ENCODE peak calls at places on chromosomes 4 and X, in four cellular contexts. B is kidney, R is tibial artery, A is BJ. M is an unnamed sample.

GRCh38 chr4:25112349-25113008 is 47.8 kb downstream of the SEPSECS start:
- DNase-seq in R (no peak), A (no peak), B (no peak), M (no peak)

GRCh38 chr4:141140271-141141205 is 7.3 kb upstream of the RNF150 start:
- DNase-seq in R (no peak), A (peak; percentile 19), B (no peak), M (no peak)

GRCh38 chr4:172547724-172548123 is 620.9 kb upstream of the GALNT7 start:
- DNase-seq in B (no peak), A (no peak), R (no peak), M (no peak)

GRCh38 chr4:84920591-84920990 is 45.9 kb downstream of the WDFY3 start:
- DNase-seq in R (peak; percentile 28), B (no peak), A (peak; percentile 33), M (no peak)

GRCh38 chrX:9434151-9434550 is 30.7 kb upstream of the TBL1X start:
- DNase-seq in R (no peak), A (no peak), B (no peak), M (peak; percentile 14)

GRCh38 chrX:6729581-6729980 is 194.7 kb upstream of the VCX3A start:
- DNase-seq in A (no peak), R (no peak), B (no peak), M (no peak)

GRCh38 chr4:23423540-23423939 is 466.3 kb downstream of the PPARGC1A start:
- DNase-seq in A (no peak), B (no peak), R (no peak), M (no peak)

GRCh38 chr4:142817442-142817841 is 28.7 kb downstream of the INPP4B start:
- DNase-seq in A (peak; percentile 83), R (peak; percentile 48), B (no peak), M (peak; percentile 43)

GRCh38 chrX:103730746-103731508 is 20.2 kb downstream of the TMEM31 start:
- DNase-seq in B (no peak), R (no peak), A (no peak), M (no peak)

GRCh38 chrX:7828594-7828993 is 14.4 kb upstream of the VCX start:
- DNase-seq in B (no peak), R (no peak), A (no peak), M (no peak)

GRCh38 chr4:10589808-10590207 is 94.8 kb downstream of the CLNK start:
- DNase-seq in R (no peak), A (no peak), B (no peak), M (peak; percentile 42)

GRCh38 chr4:56250801-56251200 is 136.5 kb downstream of the AASDH start:
- DNase-seq in B (no peak), A (no peak), R (no peak), M (no peak)

GRCh38 chr4:56731857-56732256 is 50.8 kb upstream of the HOPX start:
- DNase-seq in A (no peak), R (peak; percentile 65), B (no peak), M (no peak)

GRCh38 chr4:174713821-174714220 is 115.2 kb downstream of the GLRA3 start:
- DNase-seq in A (no peak), B (no peak), R (no peak), M (no peak)

GRCh38 chrX:132258509-132258908 is 39.3 kb upstream of the RAP2C start:
- DNase-seq in R (no peak), B (no peak), A (no peak), M (no peak)

GRCh38 chrX:136529795-136530194 is 2.2 kb upstream of the VGLL1 start:
- DNase-seq in R (no peak), B (no peak), A (no peak), M (no peak)

GRCh38 chr4:81405900-81406401 is 65.8 kb downstream of the RASGEF1B start:
- DNase-seq in B (no peak), A (peak; percentile 9), R (no peak), M (no peak)

GRCh38 chrX:29693912-29694311 is 521.5 kb upstream of the MAGEB2 start:
- DNase-seq in R (no peak), A (no peak), B (no peak), M (no peak)

GRCh38 chr4:110793381-110793801 is 170.5 kb upstream of the PITX2 start:
- DNase-seq in B (no peak), A (no peak), R (no peak), M (no peak)

GRCh38 chrX:129957241-129958099 is 25.0 kb upstream of the BCORL1 start:
- DNase-seq in A (no peak), R (peak; percentile 38), B (peak; percentile 91), M (peak; percentile 89)

GRCh38 chr4:32789026-32789608 is 2068.9 kb downstream of the PCDH7 start:
- DNase-seq in R (no peak), B (no peak), A (peak; percentile 2), M (no peak)

GRCh38 chr4:88006956-88007303 is 505 bp upstream of the PKD2 start:
- DNase-seq in B (no peak), A (no peak), R (no peak), M (no peak)

GRCh38 chr4:2825740-2826139 is 17.9 kb upstream of the ADD1 start:
- DNase-seq in B (peak; percentile 79), A (no peak), R (peak; percentile 9), M (no peak)

GRCh38 chr4:108107729-108108382 is 60.9 kb downstream of the LEF1 start:
- DNase-seq in R (no peak), B (no peak), A (no peak), M (no peak)

GRCh38 chrX:122582280-122582679 is 601.8 kb upstream of the GRIA3 start:
- DNase-seq in B (no peak), R (no peak), A (no peak), M (no peak)

GRCh38 chrX:17377047-17377692 is 2.2 kb downstream of the NHS start:
- DNase-seq in A (no peak), B (peak; percentile 80), R (peak; percentile 23), M (peak; percentile 19)

GRCh38 chr4:175802988-175803387 is 9.1 kb downstream of the GPM6A start:
- DNase-seq in A (no peak), B (no peak), R (no peak), M (no peak)

GRCh38 chr4:71004281-71004851 is 10.9 kb downstream of the DCK start:
- DNase-seq in A (no peak), R (no peak), B (peak; percentile 66), M (no peak)

GRCh38 chr4:80619070-80619674 is 283.6 kb downstream of the CFAP299 start:
- DNase-seq in R (no peak), B (no peak), A (no peak), M (no peak)

GRCh38 chrX:17052210-17052609 is 105.8 kb downstream of the REPS2 start:
- DNase-seq in B (no peak), R (no peak), A (no peak), M (no peak)

GRCh38 chr4:17142232-17142711 is 243.8 kb upstream of the LDB2 start:
- DNase-seq in B (no peak), A (peak; percentile 71), R (no peak), M (peak; percentile 19)

GRCh38 chr4:3320361-3321023 is 27.7 kb downstream of the RGS12 start:
- DNase-seq in B (peak; percentile 45), A (no peak), R (no peak), M (no peak)

GRCh38 chr4:120731561-120731960 is 191.0 kb downstream of the PRDM5 start:
- DNase-seq in B (no peak), R (no peak), A (no peak), M (no peak)

GRCh38 chr4:148205481-148205880 is 236.7 kb downstream of the NR3C2 start:
- DNase-seq in R (no peak), A (no peak), B (no peak), M (no peak)

GRCh38 chrX:147800663-147801062 is 111.1 kb upstream of the FMR1 start:
- DNase-seq in R (no peak), B (no peak), A (no peak), M (no peak)

GRCh38 chrX:147803948-147804347 is 107.8 kb upstream of the FMR1 start:
- DNase-seq in A (no peak), B (no peak), R (no peak), M (no peak)
- TF ChIP-seq CTCF in A (no peak), B (peak; percentile 24), R (no peak), M (no peak)

GRCh38 chrX:119981286-119982070 is 37.9 kb upstream of the NKAP start:
- DNase-seq in R (no peak), B (no peak), A (no peak), M (no peak)
- TF ChIP-seq CTCF in R (no peak), B (no peak), A (peak; percentile 52), M (no peak)

DNA sequence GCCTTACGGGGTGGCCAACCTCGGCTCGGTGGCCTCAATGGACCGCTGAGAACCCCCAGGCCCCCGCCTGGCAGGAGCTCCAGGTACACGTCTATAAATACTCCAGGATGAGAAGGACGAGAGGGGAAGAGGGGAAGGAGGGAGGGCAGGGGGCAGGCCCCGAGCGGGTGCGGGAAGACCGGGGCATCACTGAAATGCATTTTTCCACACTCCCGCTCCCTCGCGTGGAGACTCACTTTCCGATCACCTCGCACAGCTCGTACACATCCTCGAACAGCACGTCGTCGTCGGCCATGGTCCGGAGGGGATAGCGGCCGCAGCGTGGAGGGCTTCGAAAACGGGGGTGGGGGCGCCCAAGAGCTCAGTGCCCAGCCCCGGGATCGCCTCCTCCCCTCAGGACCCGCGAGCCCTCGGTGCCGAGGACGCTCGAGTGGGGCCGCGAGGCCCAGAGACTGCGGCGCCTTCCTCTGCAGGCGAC is 621 bp downstream of the CASK start:
- DNase-seq in R (no peak), B (peak; percentile 73), A (no peak), M (no peak)
- TF ChIP-seq CTCF in R (no peak), B (no peak), A (no peak), M (no peak)

DNA sequence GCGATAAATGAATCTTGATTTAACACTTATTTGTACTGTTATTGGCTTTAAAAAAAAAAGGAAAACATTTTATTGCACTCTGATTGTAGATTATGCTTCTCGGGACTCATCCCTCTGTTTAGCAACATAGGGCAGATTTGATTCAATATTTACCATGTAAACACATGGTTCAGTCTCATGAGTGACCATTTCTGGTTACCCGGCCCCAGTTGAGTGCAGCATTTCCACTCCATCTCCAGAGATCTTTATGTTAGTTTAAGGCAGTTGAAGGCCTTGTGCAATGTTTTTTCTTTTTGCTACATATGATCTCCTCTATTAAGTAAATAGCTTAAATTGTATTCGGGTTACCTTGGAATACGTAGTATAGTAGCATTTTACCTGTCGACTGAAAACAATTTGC is 143.3 kb upstream of the RPS6KA3 start:
- DNase-seq in A (no peak), R (no peak), B (no peak), M (no peak)
- TF ChIP-seq CTCF in A (no peak), R (no peak), B (no peak), M (no peak)

DNA sequence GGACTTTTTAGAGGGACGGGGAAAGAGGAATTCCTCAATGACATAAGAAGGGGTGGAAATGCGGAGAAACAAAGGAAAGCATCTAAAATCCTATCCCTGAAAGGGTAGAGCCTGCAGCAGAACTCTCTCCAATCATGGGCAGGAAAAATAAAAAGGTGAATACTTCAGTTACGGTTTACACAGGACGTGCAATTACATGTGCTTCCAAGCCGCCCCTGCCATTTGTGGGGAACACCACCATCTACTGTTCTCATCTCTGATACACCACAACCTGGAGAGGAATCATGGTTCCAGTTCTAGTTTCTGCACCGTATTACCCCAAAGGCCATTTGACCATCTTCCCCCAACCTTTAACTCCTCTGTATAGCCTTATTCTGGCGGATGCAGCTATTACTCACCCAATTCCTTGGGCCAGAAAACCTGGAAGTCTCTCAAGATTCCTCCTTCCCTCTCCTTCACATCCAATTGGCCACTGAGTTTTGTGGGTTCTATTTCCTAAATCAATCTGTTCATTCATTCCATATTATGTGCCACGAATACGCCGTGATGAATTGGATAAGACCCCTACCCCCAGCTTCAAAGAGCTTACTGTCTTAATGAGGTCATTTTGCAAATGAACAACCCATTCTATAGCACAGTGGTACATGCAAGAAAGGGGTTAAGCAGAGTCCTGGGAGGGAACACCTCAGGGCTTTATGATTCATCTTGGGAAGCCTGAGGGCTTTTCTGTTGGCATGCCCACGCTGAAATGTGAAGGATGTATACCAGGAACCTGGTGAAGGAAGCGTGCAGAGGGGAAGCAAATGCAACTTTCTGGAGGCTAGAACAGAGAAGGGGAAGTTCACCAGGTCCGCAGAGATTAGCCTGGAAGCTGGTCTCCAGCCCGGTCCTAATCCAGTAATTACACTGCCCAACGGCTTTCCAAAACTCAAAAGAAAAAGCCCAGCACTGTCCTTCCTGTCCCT is 1.4 kb upstream of the MSL3 start:
- DNase-seq in A (no peak), R (no peak), B (no peak), M (no peak)
- TF ChIP-seq CTCF in A (no peak), R (no peak), B (no peak), M (no peak)

M was measured in lower leg skin.